ENCODE peak calls at places on chromosome 9, in ten cellular contexts. M, U, L, C, Z, H, J, X, D and V are unnamed samples.

GRCh38 chr9:70484232-70485130 is 70.0 kb upstream of the KLF9 start:
- DNase-seq in M (peak; percentile 94), U (no peak), L (no peak), C (peak; percentile 91), Z (no peak), H (no peak), J (peak; percentile 93), X (no peak), D (peak; percentile 64), V (no peak)

GRCh38 chr9:122333169-122333808 is 37.5 kb upstream of the PTGS1 start:
- DNase-seq in M (no peak), U (no peak), L (no peak), C (no peak), Z (no peak), H (no peak), J (no peak), X (no peak), D (no peak), V (no peak)

GRCh38 chr9:117672397-117672796 is 31.8 kb upstream of the TLR4 start:
- DNase-seq in M (peak; percentile 30), U (no peak), L (no peak), C (peak; percentile 82), Z (no peak), H (no peak), J (peak; percentile 56), X (no peak), D (no peak), V (no peak)

GRCh38 chr9:122263699-122264349 is 816 bp downstream of the RBM18 start:
- DNase-seq in M (peak; percentile 42), U (no peak), L (no peak), C (no peak), Z (no peak), H (no peak), J (peak; percentile 16), X (no peak), D (no peak), V (no peak)

GRCh38 chr9:126337690-126338426 is 11.2 kb downstream of the MVB12B start:
- DNase-seq in M (no peak), U (no peak), L (no peak), C (no peak), Z (peak; percentile 60), H (peak; percentile 84), J (no peak), X (no peak), D (no peak), V (no peak)

GRCh38 chr9:112411626-112412027 is 31.7 kb downstream of the HSDL2 start:
- DNase-seq in M (no peak), U (no peak), L (no peak), C (peak; percentile 57), Z (no peak), H (no peak), J (no peak), X (no peak), D (no peak), V (no peak)

GRCh38 chr9:92715488-92716231 is 45.7 kb upstream of the IPPK start:
- DNase-seq in M (peak; percentile 54), U (no peak), L (no peak), C (peak; percentile 94), Z (no peak), H (no peak), J (peak; percentile 82), X (peak; percentile 62), D (no peak), V (no peak)

GRCh38 chr9:93567271-93567959 is 9.0 kb upstream of the PHF2 start:
- DNase-seq in M (no peak), U (no peak), L (no peak), C (no peak), Z (no peak), H (no peak), J (no peak), X (no peak), D (no peak), V (peak; percentile 75)

GRCh38 chr9:22079873-22080341 is 70.8 kb upstream of the CDKN2B start:
- DNase-seq in M (peak; percentile 94), U (peak; percentile 28), L (no peak), C (peak; percentile 80), Z (no peak), H (peak; percentile 23), J (peak; percentile 86), X (no peak), D (peak; percentile 72), V (no peak)